ENCODE peak calls at places on chromosomes 1 and 21, in eight cellular contexts. E, J, R, O, L, Z, W and I are unnamed samples.

GRCh38 chr1:17875171-17875881 is 120.2 kb downstream of the ACTL8 start:
- DNase-seq in E (peak), J (no peak), R (no peak), O (no peak), L (peak), Z (no peak), W (no peak), I (no peak)

GRCh38 chr1:3101127-3101939 is 32.3 kb downstream of the PRDM16 start:
- DNase-seq in E (no peak), J (no peak), R (no peak), O (no peak), L (no peak), Z (no peak), W (no peak), I (no peak)

GRCh38 chr1:184624051-184624450 is 130.6 kb downstream of the EDEM3 start:
- DNase-seq in E (no peak), J (no peak), R (no peak), O (no peak), L (peak), Z (no peak), W (no peak), I (no peak)

GRCh38 chr1:167934407-167935251 is 1.9 kb upstream of the DCAF6 start:
- DNase-seq in E (peak), J (no peak), R (no peak), O (peak), L (peak), Z (no peak), W (no peak), I (no peak)

GRCh38 chr21:44487831-44488230 is 32.5 kb downstream of the LRRC3 start:
- DNase-seq in E (peak), J (no peak), R (peak), O (peak), L (peak), Z (no peak), W (no peak), I (no peak)

GRCh38 chr1:203996126-203996525 is 76.8 kb upstream of the SOX13 start:
- DNase-seq in E (peak), J (no peak), R (no peak), O (no peak), L (no peak), Z (no peak), W (no peak), I (peak)

GRCh38 chr1:21652937-21653743 is 16.0 kb downstream of the RAP1GAP start:
- DNase-seq in E (no peak), J (no peak), R (no peak), O (no peak), L (no peak), Z (no peak), W (no peak), I (no peak)

GRCh38 chr1:21875621-21876063 is 61.5 kb downstream of the HSPG2 start:
- DNase-seq in E (no peak), J (no peak), R (no peak), O (no peak), L (no peak), Z (no peak), W (no peak), I (no peak)

GRCh38 chr21:45243603-45244002 is 44.1 kb downstream of the POFUT2 start:
- DNase-seq in E (no peak), J (no peak), R (no peak), O (no peak), L (no peak), Z (no peak), W (no peak), I (no peak)

GRCh38 chr1:52253421-52253820 is 111.5 kb downstream of the ZFYVE9 start:
- DNase-seq in E (no peak), J (no peak), R (no peak), O (no peak), L (no peak), Z (no peak), W (no peak), I (no peak)

GRCh38 chr1:175725684-175726083 is 17.7 kb downstream of the TNR start:
- DNase-seq in E (peak), J (no peak), R (no peak), O (no peak), L (peak), Z (no peak), W (no peak), I (no peak)

GRCh38 chr1:221473392-221473791 is 268.5 kb downstream of the DUSP10 start:
- DNase-seq in E (no peak), J (no peak), R (no peak), O (no peak), L (no peak), Z (no peak), W (no peak), I (no peak)

GRCh38 chr21:45546636-45547203 is 4.5 kb upstream of the SLC19A1 start:
- DNase-seq in E (no peak), J (no peak), R (no peak), O (no peak), L (no peak), Z (no peak), W (no peak), I (no peak)

GRCh38 chr1:25744140-25744581 is 55.8 kb upstream of the SELENON start:
- DNase-seq in E (peak), J (no peak), R (no peak), O (peak), L (peak), Z (no peak), W (no peak), I (no peak)

GRCh38 chr1:89836252-89836996 is 15.6 kb downstream of the LRRC8D start:
- DNase-seq in E (no peak), J (no peak), R (no peak), O (no peak), L (no peak), Z (no peak), W (no peak), I (no peak)

GRCh38 chr1:234262754-234263105 is 110.5 kb upstream of the COA6 start:
- DNase-seq in E (peak), J (no peak), R (no peak), O (no peak), L (peak), Z (no peak), W (no peak), I (no peak)

GRCh38 chr1:14873657-14874056 is 275.2 kb downstream of the KAZN start:
- DNase-seq in E (no peak), J (no peak), R (no peak), O (no peak), L (no peak), Z (no peak), W (no peak), I (no peak)

GRCh38 chr1:150730130-150730721 is 9.5 kb upstream of the HORMAD1 start:
- DNase-seq in E (no peak), J (no peak), R (no peak), O (no peak), L (no peak), Z (no peak), W (no peak), I (no peak)

GRCh38 chr1:114002492-114003290 is 23.4 kb downstream of the OLFML3 start:
- DNase-seq in E (peak), J (no peak), R (no peak), O (no peak), L (no peak), Z (no peak), W (no peak), I (no peak)

GRCh38 chr1:229342902-229343587 is at the start of gene CCSAP:
- DNase-seq in E (peak), J (no peak), R (peak), O (no peak), L (peak), Z (no peak), W (no peak), I (no peak)

GRCh38 chr1:165129568-165130164 is 226.8 kb downstream of the LMX1A start:
- DNase-seq in E (peak), J (no peak), R (no peak), O (peak), L (peak), Z (no peak), W (no peak), I (peak)

GRCh38 chr1:87594736-87595383 is 266.2 kb downstream of the LMO4 start:
- DNase-seq in E (peak), J (no peak), R (no peak), O (no peak), L (no peak), Z (no peak), W (no peak), I (no peak)

GRCh38 chr1:10475510-10475909 is 760 bp downstream of the PEX14 start:
- DNase-seq in E (no peak), J (no peak), R (no peak), O (no peak), L (no peak), Z (no peak), W (no peak), I (no peak)

GRCh38 chr1:208029381-208030319 is 118.7 kb upstream of the CD34 start:
- DNase-seq in E (peak), J (no peak), R (no peak), O (no peak), L (peak), Z (no peak), W (no peak), I (no peak)

GRCh38 chr21:38741976-38742309 is 63.8 kb upstream of the ETS2 start:
- DNase-seq in E (no peak), J (no peak), R (no peak), O (no peak), L (no peak), Z (no peak), W (no peak), I (no peak)

GRCh38 chr1:41355356-41355755 is 5.9 kb upstream of the FOXO6 start:
- DNase-seq in E (no peak), J (no peak), R (no peak), O (no peak), L (no peak), Z (no peak), W (no peak), I (no peak)

GRCh38 chr1:107480548-107480947 is 339.7 kb downstream of the NTNG1 start:
- DNase-seq in E (no peak), J (peak), R (no peak), O (no peak), L (peak), Z (no peak), W (no peak), I (no peak)

GRCh38 chr1:218741852-218742251 is 396.7 kb downstream of the TGFB2 start:
- DNase-seq in E (peak), J (no peak), R (no peak), O (no peak), L (no peak), Z (no peak), W (no peak), I (no peak)

GRCh38 chr1:18324246-18324645 is 156.5 kb upstream of the KLHDC7A start:
- DNase-seq in E (no peak), J (no peak), R (no peak), O (no peak), L (no peak), Z (no peak), W (no peak), I (no peak)

GRCh38 chr1:205344010-205344808 is 12.5 kb downstream of the KLHDC8A start:
- DNase-seq in E (peak), J (peak), R (peak), O (no peak), L (no peak), Z (no peak), W (no peak), I (no peak)

GRCh38 chr21:21624674-21625073 is 626.5 kb downstream of the NCAM2 start:
- DNase-seq in E (peak), J (no peak), R (no peak), O (no peak), L (peak), Z (no peak), W (no peak), I (no peak)

GRCh38 chr21:46551636-46552241 is 53.1 kb downstream of the S100B start:
- DNase-seq in E (no peak), J (peak), R (no peak), O (no peak), L (no peak), Z (peak), W (no peak), I (no peak)

GRCh38 chr21:36504067-36505058 is 24.4 kb upstream of the CLDN14 start:
- DNase-seq in E (peak), J (peak), R (peak), O (peak), L (peak), Z (no peak), W (no peak), I (no peak)

GRCh38 chr1:200907611-200908097 is 13.0 kb downstream of the INAVA start:
- DNase-seq in E (peak), J (no peak), R (no peak), O (no peak), L (no peak), Z (no peak), W (no peak), I (no peak)

GRCh38 chr1:10459185-10459584 is 9.4 kb downstream of the CORT start:
- DNase-seq in E (peak), J (no peak), R (no peak), O (no peak), L (peak), Z (no peak), W (no peak), I (no peak)

GRCh38 chr1:24775348-24775747 is 30.1 kb downstream of the CLIC4 start:
- DNase-seq in E (no peak), J (no peak), R (no peak), O (no peak), L (no peak), Z (no peak), W (no peak), I (no peak)

GRCh38 chr1:62335656-62336055 is 16.4 kb upstream of the KANK4 start:
- DNase-seq in E (no peak), J (no peak), R (no peak), O (no peak), L (no peak), Z (no peak), W (no peak), I (no peak)

GRCh38 chr1:183844806-183845205 is 39.9 kb downstream of the RGL1 start:
- DNase-seq in E (no peak), J (no peak), R (no peak), O (no peak), L (no peak), Z (no peak), W (no peak), I (no peak)